ENCODE peak calls at places on chromosomes 1 and 21, in eight cellular contexts. J, E, P, N, S, L, M and R are unnamed samples.

GRCh38 chr21:20971296-20971921 is 26.8 kb upstream of the NCAM2 start:
- ATAC-seq in J (peak; percentile 52), E (no peak), P (no peak), N (no peak), S (peak; percentile 45), L (no peak), M (peak; percentile 66), R (no peak)

GRCh38 chr1:64898107-64898861 is 68.1 kb downstream of the JAK1 start:
- ATAC-seq in J (peak; percentile 96), E (peak; percentile 97), P (peak; percentile 98), N (peak; percentile 66), S (peak; percentile 99), L (peak; percentile 70), M (peak; percentile 88), R (peak; percentile 99)

GRCh38 chr1:13871413-13871812 is 171.4 kb downstream of the PRDM2 start:
- ATAC-seq in J (no peak), E (no peak), P (no peak), N (no peak), S (no peak), L (no peak), M (no peak), R (no peak)

GRCh38 chr1:156592910-156593732 is 1.5 kb downstream of the NAXE start:
- ATAC-seq in J (no peak), E (no peak), P (no peak), N (no peak), S (no peak), L (no peak), M (no peak), R (no peak)

GRCh38 chr1:25590096-25590824 is 26.3 kb upstream of the MAN1C1 start:
- ATAC-seq in J (peak; percentile 60), E (no peak), P (peak; percentile 53), N (no peak), S (peak; percentile 56), L (peak; percentile 9), M (peak; percentile 52), R (peak; percentile 62)

GRCh38 chr1:2494323-2494693 is 18.2 kb downstream of the PLCH2 start:
- ATAC-seq in J (no peak), E (peak; percentile 68), P (peak; percentile 71), N (no peak), S (peak; percentile 17), L (no peak), M (no peak), R (no peak)

GRCh38 chr1:21292991-21293536 is 2.8 kb upstream of the ECE1 start:
- ATAC-seq in J (no peak), E (no peak), P (no peak), N (peak; percentile 44), S (no peak), L (no peak), M (no peak), R (no peak)

GRCh38 chr1:65170511-65171142 is 22.6 kb downstream of the AK4 start:
- ATAC-seq in J (peak; percentile 56), E (no peak), P (no peak), N (no peak), S (peak; percentile 27), L (no peak), M (no peak), R (peak; percentile 61)

GRCh38 chr1:161816201-161816600 is 50.1 kb downstream of the ATF6 start:
- ATAC-seq in J (no peak), E (no peak), P (no peak), N (no peak), S (peak; percentile 72), L (no peak), M (no peak), R (no peak)

GRCh38 chr1:165456114-165456513 is 11.2 kb upstream of the RXRG start:
- ATAC-seq in J (no peak), E (no peak), P (no peak), N (no peak), S (no peak), L (no peak), M (no peak), R (no peak)

GRCh38 chr1:215106067-215106466 is 23.5 kb downstream of the KCNK2 start:
- ATAC-seq in J (no peak), E (no peak), P (no peak), N (no peak), S (no peak), L (no peak), M (no peak), R (no peak)

GRCh38 chr21:36150192-36150711 is 6.4 kb upstream of the DOP1B start:
- ATAC-seq in J (peak; percentile 93), E (no peak), P (no peak), N (peak; percentile 92), S (peak; percentile 67), L (peak; percentile 51), M (peak; percentile 84), R (peak; percentile 58)

GRCh38 chr1:4424254-4424653 is 230.2 kb upstream of the AJAP1 start:
- ATAC-seq in J (no peak), E (no peak), P (no peak), N (no peak), S (no peak), L (no peak), M (no peak), R (no peak)

GRCh38 chr1:203656796-203657620 is 30.4 kb downstream of the ATP2B4 start:
- ATAC-seq in J (no peak), E (no peak), P (no peak), N (no peak), S (no peak), L (no peak), M (no peak), R (no peak)

GRCh38 chr1:85453640-85454194 is 11.2 kb downstream of the DDAH1 start:
- ATAC-seq in J (peak; percentile 23), E (no peak), P (no peak), N (no peak), S (no peak), L (no peak), M (no peak), R (peak; percentile 24)

GRCh38 chr1:19250629-19251304 is 557 bp downstream of the EMC1 start:
- ATAC-seq in J (no peak), E (peak; percentile 6), P (no peak), N (no peak), S (peak; percentile 33), L (peak; percentile 5), M (peak; percentile 33), R (no peak)

GRCh38 chr21:44709426-44710293 is 1.7 kb downstream of the TSPEAR start:
- ATAC-seq in J (peak; percentile 27), E (no peak), P (peak; percentile 59), N (no peak), S (no peak), L (no peak), M (no peak), R (no peak)

GRCh38 chr1:227330279-227330678 is 12.0 kb upstream of the CDC42BPA start:
- ATAC-seq in J (no peak), E (no peak), P (no peak), N (no peak), S (no peak), L (no peak), M (peak; percentile 46), R (no peak)

GRCh38 chr1:32100359-32100758 is 7.5 kb upstream of the KPNA6 start:
- ATAC-seq in J (peak; percentile 44), E (no peak), P (no peak), N (no peak), S (no peak), L (no peak), M (no peak), R (peak; percentile 43)

GRCh38 chr1:3213730-3214129 is 144.7 kb downstream of the PRDM16 start:
- ATAC-seq in J (no peak), E (no peak), P (no peak), N (no peak), S (no peak), L (no peak), M (no peak), R (no peak)

GRCh38 chr1:104856518-104856917 is 1106.8 kb downstream of the AMY1C start:
- ATAC-seq in J (no peak), E (no peak), P (no peak), N (no peak), S (no peak), L (no peak), M (no peak), R (no peak)

GRCh38 chr1:179190861-179191260 is 38.6 kb downstream of the ABL2 start:
- ATAC-seq in J (peak; percentile 81), E (no peak), P (no peak), N (no peak), S (no peak), L (no peak), M (no peak), R (peak; percentile 60)

GRCh38 chr1:6513296-6513928 is 21.9 kb upstream of the PLEKHG5 start:
- ATAC-seq in J (no peak), E (no peak), P (peak; percentile 26), N (peak; percentile 90), S (peak; percentile 58), L (no peak), M (no peak), R (no peak)
- TF ChIP-seq POLR2AphosphoS5 in J (no peak), E (no peak), P (no peak), N (no peak), S (no peak), L (no peak), M (no peak), R (no peak)

GRCh38 chr1:44803312-44804095 is 3.3 kb downstream of the PLK3 start:
- ATAC-seq in J (no peak), E (no peak), P (no peak), N (no peak), S (no peak), L (no peak), M (no peak), R (no peak)
- TF ChIP-seq POLR2AphosphoS5 in J (no peak), E (no peak), P (no peak), N (peak; percentile 23), S (no peak), L (no peak), M (no peak), R (no peak)

DNA sequence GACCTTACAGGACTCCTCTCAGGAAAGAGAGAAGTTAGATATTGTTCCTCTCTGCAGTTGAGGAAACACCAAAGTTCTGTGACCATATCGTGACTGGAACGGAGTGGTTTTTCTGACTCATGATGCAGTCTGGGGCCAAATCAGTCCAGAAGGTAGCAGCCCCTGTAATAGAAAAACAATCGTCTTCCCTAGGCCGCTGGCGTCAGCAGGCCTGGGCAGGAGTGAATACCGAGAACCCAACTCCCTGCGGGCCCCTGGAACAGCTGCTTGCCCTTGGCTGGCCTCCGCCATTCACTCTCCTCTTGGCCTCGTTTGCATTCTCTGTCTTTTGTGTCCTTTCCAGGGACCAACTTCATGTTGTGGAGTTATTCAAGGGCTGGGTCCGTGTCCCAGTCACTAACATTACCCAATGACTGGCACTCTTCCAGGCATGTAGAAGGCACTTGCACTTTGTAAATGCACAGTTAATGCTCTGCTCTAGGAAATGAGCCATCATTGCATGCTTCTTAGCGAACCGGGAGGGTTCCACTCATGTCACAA is 10.9 kb upstream of the CD101 start:
- ATAC-seq in J (peak; percentile 92), E (no peak), P (no peak), N (no peak), S (no peak), L (peak; percentile 34), M (no peak), R (peak; percentile 92)
- TF ChIP-seq POLR2AphosphoS5 in J (no peak), E (no peak), P (no peak), N (no peak), S (no peak), L (no peak), M (no peak), R (peak; percentile 31)

DNA sequence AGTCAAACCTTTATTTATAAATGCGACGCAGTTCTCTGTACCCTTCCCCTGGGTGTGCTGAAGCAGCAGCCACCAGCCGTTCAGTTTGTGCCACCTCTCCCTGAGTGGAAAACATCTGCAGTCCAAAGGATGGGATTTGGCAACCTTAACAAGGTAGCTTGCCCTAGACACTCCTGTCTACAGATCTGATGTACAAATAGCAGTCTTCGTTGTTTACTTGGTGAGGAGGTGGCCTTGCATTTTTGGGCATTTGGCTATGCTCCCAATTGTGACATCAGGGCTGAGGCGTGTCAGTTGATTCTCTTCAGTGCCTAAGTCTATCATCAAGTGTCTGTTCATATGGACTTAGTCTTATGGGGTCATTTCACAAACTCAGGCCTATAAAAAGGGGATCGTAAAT is 59.8 kb downstream of the KDM1A start:
- ATAC-seq in J (no peak), E (no peak), P (no peak), N (no peak), S (no peak), L (no peak), M (no peak), R (no peak)
- TF ChIP-seq POLR2AphosphoS5 in J (no peak), E (no peak), P (no peak), N (no peak), S (no peak), L (no peak), M (no peak), R (no peak)